ENCODE peak calls at places on chromosome 15, in six cellular contexts. One of them, this sample, is unnamed.
A peak's percentile ranks its signal among the peaks of the same experiment; 100 is the strongest.

GRCh38 chr15:46344906-46345305 is 710.1 kb downstream of the SQOR start:
- DNase-seq in fibroblast of gingiva: no peak
- DNase-seq in activated naive CD4-positive, alpha-beta T cell: no peak
- DNase-seq in stimulated activated naive CD8-positive, alpha-beta T cell treated with anti-CD3 and anti-CD28 coated beads, Interleukin-15, Interleukin-2, amounts not matched to agents 100 U/mL and 50 U/mL, for 24 hours: no peak
- DNase-seq in H4: no peak
- DNase-seq in ascending aorta: no peak
- DNase-seq in this sample: peak; percentile 75

GRCh38 chr15:78565097-78565950 is at the start of gene CHRNA5:
- DNase-seq in stimulated activated naive CD8-positive, alpha-beta T cell treated with anti-CD3 and anti-CD28 coated beads, Interleukin-15, Interleukin-2, amounts not matched to agents 100 U/mL and 50 U/mL, for 24 hours: peak; percentile 82
- DNase-seq in H4: peak; percentile 83
- DNase-seq in fibroblast of gingiva: peak; percentile 75
- DNase-seq in ascending aorta: peak; percentile 93
- DNase-seq in activated naive CD4-positive, alpha-beta T cell: peak; percentile 3
- DNase-seq in this sample: peak; percentile 88

GRCh38 chr15:29097971-29098370 is 171.7 kb downstream of the NSMCE3 start:
- DNase-seq in stimulated activated naive CD8-positive, alpha-beta T cell treated with anti-CD3 and anti-CD28 coated beads, Interleukin-15, Interleukin-2, amounts not matched to agents 100 U/mL and 50 U/mL, for 24 hours: no peak
- DNase-seq in activated naive CD4-positive, alpha-beta T cell: no peak
- DNase-seq in fibroblast of gingiva: no peak
- DNase-seq in H4: no peak
- DNase-seq in ascending aorta: no peak
- DNase-seq in this sample: no peak

GRCh38 chr15:81068516-81068915 is 65.6 kb upstream of the CFAP161 start:
- DNase-seq in activated naive CD4-positive, alpha-beta T cell: no peak
- DNase-seq in ascending aorta: no peak
- DNase-seq in H4: no peak
- DNase-seq in fibroblast of gingiva: no peak
- DNase-seq in stimulated activated naive CD8-positive, alpha-beta T cell treated with anti-CD3 and anti-CD28 coated beads, Interleukin-15, Interleukin-2, amounts not matched to agents 100 U/mL and 50 U/mL, for 24 hours: no peak
- DNase-seq in this sample: no peak

GRCh38 chr15:69997701-69998273 is 99.9 kb downstream of the TLE3 start:
- DNase-seq in stimulated activated naive CD8-positive, alpha-beta T cell treated with anti-CD3 and anti-CD28 coated beads, Interleukin-15, Interleukin-2, amounts not matched to agents 100 U/mL and 50 U/mL, for 24 hours: no peak
- DNase-seq in activated naive CD4-positive, alpha-beta T cell: no peak
- DNase-seq in H4: peak; percentile 54
- DNase-seq in fibroblast of gingiva: no peak
- DNase-seq in ascending aorta: peak; percentile 66
- DNase-seq in this sample: peak; percentile 47

GRCh38 chr15:50114381-50114780 is 4.7 kb downstream of the ATP8B4 start:
- DNase-seq in ascending aorta: no peak
- DNase-seq in activated naive CD4-positive, alpha-beta T cell: no peak
- DNase-seq in stimulated activated naive CD8-positive, alpha-beta T cell treated with anti-CD3 and anti-CD28 coated beads, Interleukin-15, Interleukin-2, amounts not matched to agents 100 U/mL and 50 U/mL, for 24 hours: no peak
- DNase-seq in fibroblast of gingiva: no peak
- DNase-seq in H4: no peak
- DNase-seq in this sample: no peak

GRCh38 chr15:33149919-33150318 is 44.6 kb downstream of the FMN1 start:
- DNase-seq in H4: peak; percentile 70
- DNase-seq in stimulated activated naive CD8-positive, alpha-beta T cell treated with anti-CD3 and anti-CD28 coated beads, Interleukin-15, Interleukin-2, amounts not matched to agents 100 U/mL and 50 U/mL, for 24 hours: no peak
- DNase-seq in fibroblast of gingiva: peak; percentile 32
- DNase-seq in activated naive CD4-positive, alpha-beta T cell: no peak
- DNase-seq in ascending aorta: no peak
- DNase-seq in this sample: no peak

GRCh38 chr15:78314181-78314581 is 14.8 kb upstream of the SKIC8 start:
- DNase-seq in ascending aorta: no peak
- DNase-seq in fibroblast of gingiva: no peak
- DNase-seq in H4: no peak
- DNase-seq in activated naive CD4-positive, alpha-beta T cell: no peak
- DNase-seq in stimulated activated naive CD8-positive, alpha-beta T cell treated with anti-CD3 and anti-CD28 coated beads, Interleukin-15, Interleukin-2, amounts not matched to agents 100 U/mL and 50 U/mL, for 24 hours: no peak
- DNase-seq in this sample: no peak

GRCh38 chr15:49946681-49947080 is 172.4 kb downstream of the ATP8B4 start:
- DNase-seq in H4: no peak
- DNase-seq in ascending aorta: no peak
- DNase-seq in fibroblast of gingiva: no peak
- DNase-seq in stimulated activated naive CD8-positive, alpha-beta T cell treated with anti-CD3 and anti-CD28 coated beads, Interleukin-15, Interleukin-2, amounts not matched to agents 100 U/mL and 50 U/mL, for 24 hours: no peak
- DNase-seq in activated naive CD4-positive, alpha-beta T cell: no peak
- DNase-seq in this sample: no peak

GRCh38 chr15:68097029-68097428 is 42.9 kb downstream of the PIAS1 start:
- DNase-seq in H4: no peak
- DNase-seq in activated naive CD4-positive, alpha-beta T cell: no peak
- DNase-seq in fibroblast of gingiva: no peak
- DNase-seq in ascending aorta: no peak
- DNase-seq in stimulated activated naive CD8-positive, alpha-beta T cell treated with anti-CD3 and anti-CD28 coated beads, Interleukin-15, Interleukin-2, amounts not matched to agents 100 U/mL and 50 U/mL, for 24 hours: no peak
- DNase-seq in this sample: no peak

GRCh38 chr15:35282965-35283496 is 197.9 kb upstream of the NANOGP8 start:
- DNase-seq in ascending aorta: no peak
- DNase-seq in stimulated activated naive CD8-positive, alpha-beta T cell treated with anti-CD3 and anti-CD28 coated beads, Interleukin-15, Interleukin-2, amounts not matched to agents 100 U/mL and 50 U/mL, for 24 hours: no peak
- DNase-seq in activated naive CD4-positive, alpha-beta T cell: no peak
- DNase-seq in H4: no peak
- DNase-seq in fibroblast of gingiva: no peak
- DNase-seq in this sample: no peak

GRCh38 chr15:68025860-68026424 is 28.2 kb upstream of the PIAS1 start:
- DNase-seq in fibroblast of gingiva: no peak
- DNase-seq in ascending aorta: no peak
- DNase-seq in H4: no peak
- DNase-seq in activated naive CD4-positive, alpha-beta T cell: no peak
- DNase-seq in stimulated activated naive CD8-positive, alpha-beta T cell treated with anti-CD3 and anti-CD28 coated beads, Interleukin-15, Interleukin-2, amounts not matched to agents 100 U/mL and 50 U/mL, for 24 hours: no peak
- DNase-seq in this sample: no peak

GRCh38 chr15:57227899-57228298 is 148.4 kb upstream of the CGNL1 start:
- DNase-seq in stimulated activated naive CD8-positive, alpha-beta T cell treated with anti-CD3 and anti-CD28 coated beads, Interleukin-15, Interleukin-2, amounts not matched to agents 100 U/mL and 50 U/mL, for 24 hours: no peak
- DNase-seq in fibroblast of gingiva: peak; percentile 90
- DNase-seq in ascending aorta: no peak
- DNase-seq in H4: peak; percentile 56
- DNase-seq in activated naive CD4-positive, alpha-beta T cell: no peak
- DNase-seq in this sample: no peak

GRCh38 chr15:81481326-81481725 is 107.3 kb upstream of the TMC3 start:
- DNase-seq in stimulated activated naive CD8-positive, alpha-beta T cell treated with anti-CD3 and anti-CD28 coated beads, Interleukin-15, Interleukin-2, amounts not matched to agents 100 U/mL and 50 U/mL, for 24 hours: no peak
- DNase-seq in H4: no peak
- DNase-seq in ascending aorta: no peak
- DNase-seq in fibroblast of gingiva: no peak
- DNase-seq in activated naive CD4-positive, alpha-beta T cell: no peak
- DNase-seq in this sample: no peak

GRCh38 chr15:47027322-47027946 is 689.9 kb upstream of the SEMA6D start:
- DNase-seq in H4: peak; percentile 16
- DNase-seq in stimulated activated naive CD8-positive, alpha-beta T cell treated with anti-CD3 and anti-CD28 coated beads, Interleukin-15, Interleukin-2, amounts not matched to agents 100 U/mL and 50 U/mL, for 24 hours: no peak
- DNase-seq in ascending aorta: no peak
- DNase-seq in fibroblast of gingiva: no peak
- DNase-seq in activated naive CD4-positive, alpha-beta T cell: no peak
- DNase-seq in this sample: no peak

GRCh38 chr15:92079047-92079446 is 225.5 kb downstream of the SLCO3A1 start:
- DNase-seq in ascending aorta: no peak
- DNase-seq in activated naive CD4-positive, alpha-beta T cell: no peak
- DNase-seq in stimulated activated naive CD8-positive, alpha-beta T cell treated with anti-CD3 and anti-CD28 coated beads, Interleukin-15, Interleukin-2, amounts not matched to agents 100 U/mL and 50 U/mL, for 24 hours: peak; percentile 41
- DNase-seq in H4: peak; percentile 43
- DNase-seq in fibroblast of gingiva: no peak
- DNase-seq in this sample: no peak

GRCh38 chr15:58185439-58185838 is 47.3 kb downstream of the AQP9 start:
- DNase-seq in fibroblast of gingiva: peak; percentile 59
- DNase-seq in H4: no peak
- DNase-seq in stimulated activated naive CD8-positive, alpha-beta T cell treated with anti-CD3 and anti-CD28 coated beads, Interleukin-15, Interleukin-2, amounts not matched to agents 100 U/mL and 50 U/mL, for 24 hours: no peak
- DNase-seq in activated naive CD4-positive, alpha-beta T cell: no peak
- DNase-seq in ascending aorta: no peak
- DNase-seq in this sample: no peak

GRCh38 chr15:85587707-85588441 is 206.9 kb downstream of the KLHL25 start:
- DNase-seq in H4: no peak
- DNase-seq in stimulated activated naive CD8-positive, alpha-beta T cell treated with anti-CD3 and anti-CD28 coated beads, Interleukin-15, Interleukin-2, amounts not matched to agents 100 U/mL and 50 U/mL, for 24 hours: no peak
- DNase-seq in activated naive CD4-positive, alpha-beta T cell: no peak
- DNase-seq in fibroblast of gingiva: no peak
- DNase-seq in ascending aorta: no peak
- DNase-seq in this sample: no peak

GRCh38 chr15:25175789-25176615 is 221.2 kb downstream of the SNRPN start:
- DNase-seq in activated naive CD4-positive, alpha-beta T cell: no peak
- DNase-seq in fibroblast of gingiva: no peak
- DNase-seq in H4: no peak
- DNase-seq in ascending aorta: peak; percentile 25
- DNase-seq in stimulated activated naive CD8-positive, alpha-beta T cell treated with anti-CD3 and anti-CD28 coated beads, Interleukin-15, Interleukin-2, amounts not matched to agents 100 U/mL and 50 U/mL, for 24 hours: no peak
- DNase-seq in this sample: no peak

GRCh38 chr15:84797801-84798200 is 19.4 kb upstream of the ALPK3 start:
- DNase-seq in H4: no peak
- DNase-seq in stimulated activated naive CD8-positive, alpha-beta T cell treated with anti-CD3 and anti-CD28 coated beads, Interleukin-15, Interleukin-2, amounts not matched to agents 100 U/mL and 50 U/mL, for 24 hours: no peak
- DNase-seq in fibroblast of gingiva: no peak
- DNase-seq in ascending aorta: no peak
- DNase-seq in activated naive CD4-positive, alpha-beta T cell: no peak
- DNase-seq in this sample: no peak

GRCh38 chr15:65344214-65344908 is 33.4 kb downstream of the IGDCC3 start:
- DNase-seq in activated naive CD4-positive, alpha-beta T cell: no peak
- DNase-seq in fibroblast of gingiva: no peak
- DNase-seq in ascending aorta: no peak
- DNase-seq in H4: no peak
- DNase-seq in stimulated activated naive CD8-positive, alpha-beta T cell treated with anti-CD3 and anti-CD28 coated beads, Interleukin-15, Interleukin-2, amounts not matched to agents 100 U/mL and 50 U/mL, for 24 hours: no peak
- DNase-seq in this sample: no peak

GRCh38 chr15:101596633-101597032 is 55.5 kb downstream of the TM2D3 start:
- DNase-seq in stimulated activated naive CD8-positive, alpha-beta T cell treated with anti-CD3 and anti-CD28 coated beads, Interleukin-15, Interleukin-2, amounts not matched to agents 100 U/mL and 50 U/mL, for 24 hours: no peak
- DNase-seq in fibroblast of gingiva: no peak
- DNase-seq in ascending aorta: no peak
- DNase-seq in activated naive CD4-positive, alpha-beta T cell: no peak
- DNase-seq in H4: no peak
- DNase-seq in this sample: no peak

GRCh38 chr15:25508369-25509002 is 69.7 kb upstream of the UBE3A start:
- DNase-seq in stimulated activated naive CD8-positive, alpha-beta T cell treated with anti-CD3 and anti-CD28 coated beads, Interleukin-15, Interleukin-2, amounts not matched to agents 100 U/mL and 50 U/mL, for 24 hours: no peak
- DNase-seq in H4: peak; percentile 10
- DNase-seq in ascending aorta: no peak
- DNase-seq in activated naive CD4-positive, alpha-beta T cell: no peak
- DNase-seq in fibroblast of gingiva: peak; percentile 21
- DNase-seq in this sample: peak; percentile 2

GRCh38 chr15:52134502-52135144 is 22.0 kb upstream of the BCL2L10 start:
- DNase-seq in fibroblast of gingiva: no peak
- DNase-seq in activated naive CD4-positive, alpha-beta T cell: no peak
- DNase-seq in stimulated activated naive CD8-positive, alpha-beta T cell treated with anti-CD3 and anti-CD28 coated beads, Interleukin-15, Interleukin-2, amounts not matched to agents 100 U/mL and 50 U/mL, for 24 hours: no peak
- DNase-seq in ascending aorta: no peak
- DNase-seq in H4: no peak
- DNase-seq in this sample: no peak

GRCh38 chr15:39596358-39597051 is 15.6 kb downstream of the THBS1 start:
- DNase-seq in activated naive CD4-positive, alpha-beta T cell: no peak
- DNase-seq in fibroblast of gingiva: peak; percentile 79
- DNase-seq in ascending aorta: no peak
- DNase-seq in H4: no peak
- DNase-seq in stimulated activated naive CD8-positive, alpha-beta T cell treated with anti-CD3 and anti-CD28 coated beads, Interleukin-15, Interleukin-2, amounts not matched to agents 100 U/mL and 50 U/mL, for 24 hours: no peak
- DNase-seq in this sample: no peak

GRCh38 chr15:23416349-23417276 is 30.4 kb downstream of the GOLGA6L2 start:
- DNase-seq in stimulated activated naive CD8-positive, alpha-beta T cell treated with anti-CD3 and anti-CD28 coated beads, Interleukin-15, Interleukin-2, amounts not matched to agents 100 U/mL and 50 U/mL, for 24 hours: peak; percentile 3
- DNase-seq in fibroblast of gingiva: no peak
- DNase-seq in ascending aorta: no peak
- DNase-seq in H4: no peak
- DNase-seq in activated naive CD4-positive, alpha-beta T cell: no peak
- DNase-seq in this sample: no peak

GRCh38 chr15:28131946-28132345 is 32.8 kb upstream of the OCA2 start:
- DNase-seq in fibroblast of gingiva: no peak
- DNase-seq in stimulated activated naive CD8-positive, alpha-beta T cell treated with anti-CD3 and anti-CD28 coated beads, Interleukin-15, Interleukin-2, amounts not matched to agents 100 U/mL and 50 U/mL, for 24 hours: no peak
- DNase-seq in H4: no peak
- DNase-seq in activated naive CD4-positive, alpha-beta T cell: no peak
- DNase-seq in ascending aorta: no peak
- DNase-seq in this sample: no peak

GRCh38 chr15:28140062-28140461 is 40.9 kb upstream of the OCA2 start:
- DNase-seq in ascending aorta: no peak
- DNase-seq in stimulated activated naive CD8-positive, alpha-beta T cell treated with anti-CD3 and anti-CD28 coated beads, Interleukin-15, Interleukin-2, amounts not matched to agents 100 U/mL and 50 U/mL, for 24 hours: no peak
- DNase-seq in activated naive CD4-positive, alpha-beta T cell: no peak
- DNase-seq in fibroblast of gingiva: no peak
- DNase-seq in H4: no peak
- DNase-seq in this sample: no peak

GRCh38 chr15:45197512-45197911 is 9.7 kb upstream of the SHF start:
- DNase-seq in ascending aorta: peak; percentile 58
- DNase-seq in activated naive CD4-positive, alpha-beta T cell: no peak
- DNase-seq in stimulated activated naive CD8-positive, alpha-beta T cell treated with anti-CD3 and anti-CD28 coated beads, Interleukin-15, Interleukin-2, amounts not matched to agents 100 U/mL and 50 U/mL, for 24 hours: no peak
- DNase-seq in H4: no peak
- DNase-seq in fibroblast of gingiva: no peak
- DNase-seq in this sample: no peak

GRCh38 chr15:84878504-84878903 is 6.0 kb upstream of the SLC28A1 start:
- DNase-seq in stimulated activated naive CD8-positive, alpha-beta T cell treated with anti-CD3 and anti-CD28 coated beads, Interleukin-15, Interleukin-2, amounts not matched to agents 100 U/mL and 50 U/mL, for 24 hours: peak; percentile 72
- DNase-seq in activated naive CD4-positive, alpha-beta T cell: peak; percentile 32
- DNase-seq in H4: peak; percentile 37
- DNase-seq in fibroblast of gingiva: peak; percentile 62
- DNase-seq in ascending aorta: no peak
- DNase-seq in this sample: peak; percentile 9

This sample was measured in NCI-H1105.